ENCODE peak calls at places on chromosomes 5 and 9, in eight cellular contexts. A is AG20443; O is EL; Q is endothelial cell; W is CD8-positive, alpha-beta T cell; X is pulmonary artery endothelial cell; G is smooth muscle cell of the brain vasculature; K is HT1080. P is an unnamed sample.

GRCh38 chr5:153460421-153460820 is 30.0 kb upstream of the GRIA1 start:
- DNase-seq in A (peak), O (peak), Q (no peak), W (no peak), X (no peak), G (no peak), K (no peak), P (no peak)

GRCh38 chr5:110351451-110351850 is 375.0 kb downstream of the TMEM232 start:
- DNase-seq in A (no peak), O (no peak), Q (no peak), W (no peak), X (no peak), G (no peak), K (no peak), P (no peak)

GRCh38 chr5:145811834-145812625 is 23.1 kb downstream of the PRELID2 start:
- DNase-seq in A (peak), O (peak), Q (peak), W (no peak), X (no peak), G (no peak), K (peak), P (no peak)

GRCh38 chr9:125663127-125663526 is 43.9 kb downstream of the MAPKAP1 start:
- DNase-seq in A (peak), O (peak), Q (no peak), W (no peak), X (peak), G (no peak), K (peak), P (no peak)

GRCh38 chr9:16029056-16029615 is 476.3 kb downstream of the CCDC171 start:
- DNase-seq in A (peak), O (peak), Q (no peak), W (no peak), X (no peak), G (no peak), K (peak), P (no peak)

GRCh38 chr9:133777111-133777791 is 39.1 kb upstream of the SARDH start:
- DNase-seq in A (no peak), O (no peak), Q (no peak), W (no peak), X (no peak), G (no peak), K (no peak), P (peak)

GRCh38 chr5:13930721-13931246 is 13.7 kb downstream of the DNAH5 start:
- DNase-seq in A (no peak), O (no peak), Q (no peak), W (no peak), X (no peak), G (no peak), K (no peak), P (no peak)

GRCh38 chr5:173750538-173751265 is 134.3 kb upstream of the BOD1 start:
- DNase-seq in A (no peak), O (no peak), Q (no peak), W (no peak), X (no peak), G (no peak), K (no peak), P (no peak)